ENCODE peak calls at places on chromosomes 11 and 22, in ten cellular contexts. D, R, S, X, T, O, J, H, M and P are unnamed samples.

GRCh38 chr11:6321961-6322362 is 1.7 kb upstream of the CAVIN3 start:
- DNase-seq in T (no peak), J (no peak), O (no peak), D (no peak), X (no peak), M (peak; percentile 12), H (no peak), R (no peak), S (no peak), P (peak; percentile 50)

GRCh38 chr11:131787119-131787518 is 416.7 kb downstream of the NTM start:
- DNase-seq in O (no peak), D (no peak), X (no peak), T (no peak), J (no peak), H (no peak), M (no peak), S (no peak), R (no peak), P (no peak)

GRCh38 chr22:44000123-44000522 is 24.0 kb upstream of the PARVB start:
- DNase-seq in O (no peak), X (no peak), T (no peak), S (no peak), J (no peak), D (no peak), H (no peak), M (no peak), R (no peak), P (no peak)

GRCh38 chr11:119728226-119728626 is 774 bp downstream of the NECTIN1 start:
- DNase-seq in H (no peak), T (no peak), M (peak; percentile 19), J (no peak), S (no peak), R (no peak), D (no peak), X (no peak), O (no peak), P (peak; percentile 73)

GRCh38 chr11:72738199-72739141 is 13.7 kb downstream of the ARAP1 start:
- DNase-seq in X (no peak), D (no peak), R (no peak), T (no peak), O (no peak), H (no peak), J (no peak), M (no peak), S (no peak), P (peak; percentile 77)

GRCh38 chr22:50672471-50673230 is at the start of gene SHANK3:
- DNase-seq in D (no peak), H (no peak), T (no peak), S (no peak), R (no peak), J (no peak), X (peak; percentile 41), O (no peak), M (no peak), P (peak; percentile 48)

GRCh38 chr22:49937758-49938564 is 19.5 kb downstream of the CRELD2 start:
- DNase-seq in S (no peak), O (no peak), X (no peak), H (no peak), R (no peak), T (peak; percentile 86), J (no peak), D (no peak), M (no peak), P (no peak)

GRCh38 chr11:130118636-130119387 is 40.8 kb upstream of the ST14 start:
- DNase-seq in O (no peak), D (no peak), T (no peak), X (no peak), H (no peak), J (peak; percentile 5), M (peak; percentile 5), R (no peak), S (peak; percentile 1), P (no peak)

GRCh38 chr11:62508336-62509058 is 38.1 kb downstream of the AHNAK start:
- DNase-seq in M (no peak), H (no peak), S (no peak), T (peak; percentile 89), R (no peak), O (no peak), X (peak; percentile 52), D (peak; percentile 5), J (no peak), P (peak; percentile 92)

GRCh38 chr11:95412074-95412473 is 181.1 kb upstream of the SESN3 start:
- DNase-seq in M (no peak), H (no peak), S (no peak), J (no peak), X (no peak), O (no peak), D (no peak), T (no peak), R (no peak), P (no peak)

GRCh38 chr22:24432059-24432853 is 4.9 kb downstream of the ADORA2A start:
- DNase-seq in R (no peak), D (peak; percentile 37), J (no peak), X (no peak), M (no peak), H (no peak), S (no peak), O (no peak), T (peak; percentile 22), P (no peak)

GRCh38 chr11:27472398-27473016 is at the start of gene LGR4:
- DNase-seq in D (peak; percentile 87), X (peak; percentile 69), T (peak; percentile 92), J (peak; percentile 64), O (peak; percentile 50), H (peak; percentile 74), M (peak; percentile 73), S (peak; percentile 43), R (peak; percentile 53), P (peak; percentile 99)

GRCh38 chr11:95453616-95454118 is 222.7 kb upstream of the SESN3 start:
- DNase-seq in X (no peak), O (no peak), S (no peak), R (no peak), D (peak; percentile 71), J (no peak), T (peak; percentile 81), H (no peak), M (no peak), P (no peak)

GRCh38 chr11:76891793-76892192 is 31.1 kb downstream of the ACER3 start:
- DNase-seq in R (no peak), M (no peak), H (no peak), T (peak; percentile 60), J (no peak), D (no peak), X (no peak), O (no peak), S (no peak), P (no peak)

GRCh38 chr11:43736502-43737193 is 56.1 kb downstream of the HSD17B12 start:
- DNase-seq in R (no peak), H (peak; percentile 39), J (no peak), T (peak; percentile 48), M (no peak), X (peak; percentile 48), O (no peak), D (no peak), S (no peak), P (no peak)